ENCODE peak calls at places on chromosomes 5 and 9, in ten cellular contexts. B, T, J, R, S, H, O, W, U and L are unnamed samples.

GRCh38 chr9:87140605-87141109 is 193.4 kb upstream of the GAS1 start:
- DNase-seq in B (peak; percentile 72), T (no peak), J (no peak), R (no peak), S (no peak), H (no peak), O (no peak), W (no peak), U (no peak), L (no peak)

GRCh38 chr9:110199643-110200042 is 8.3 kb downstream of the C9orf152 start:
- DNase-seq in B (no peak), T (no peak), J (no peak), R (no peak), S (no peak), H (no peak), O (no peak), W (no peak), U (no peak), L (no peak)

GRCh38 chr9:98742325-98743280 is 33.9 kb upstream of the GABBR2 start:
- DNase-seq in B (peak; percentile 62), T (peak; percentile 54), J (no peak), R (no peak), S (no peak), H (no peak), O (no peak), W (no peak), U (no peak), L (no peak)

GRCh38 chr5:141691286-141691866 is 9.3 kb upstream of the ARAP3 start:
- DNase-seq in B (no peak), T (no peak), J (no peak), R (no peak), S (no peak), H (no peak), O (no peak), W (no peak), U (no peak), L (no peak)

GRCh38 chr5:150196986-150197385 is 7.1 kb downstream of the SLC6A7 start:
- DNase-seq in B (no peak), T (no peak), J (no peak), R (no peak), S (no peak), H (no peak), O (no peak), W (no peak), U (no peak), L (no peak)

GRCh38 chr9:38043931-38044623 is 24.9 kb downstream of the SHB start:
- DNase-seq in B (no peak), T (no peak), J (no peak), R (no peak), S (no peak), H (no peak), O (no peak), W (no peak), U (no peak), L (no peak)

GRCh38 chr9:22446589-22446949 is at the start of gene DMRTA1:
- DNase-seq in B (peak; percentile 46), T (peak; percentile 34), J (peak; percentile 84), R (peak; percentile 55), S (no peak), H (peak; percentile 44), O (no peak), W (peak; percentile 42), U (peak; percentile 81), L (peak; percentile 28)

GRCh38 chr5:72282878-72283277 is 37.2 kb downstream of the MRPS27 start:
- DNase-seq in B (peak; percentile 51), T (peak; percentile 76), J (no peak), R (no peak), S (no peak), H (no peak), O (no peak), W (peak; percentile 15), U (no peak), L (no peak)

GRCh38 chr9:30815585-30815984 is 1568.9 kb upstream of the ACO1 start:
- DNase-seq in B (no peak), T (no peak), J (no peak), R (no peak), S (no peak), H (no peak), O (no peak), W (no peak), U (no peak), L (no peak)

GRCh38 chr5:133401731-133402347 is 210.5 kb downstream of the FSTL4 start:
- DNase-seq in B (no peak), T (no peak), J (no peak), R (no peak), S (no peak), H (no peak), O (no peak), W (no peak), U (no peak), L (no peak)

GRCh38 chr5:166088389-166089039 is 2202.9 kb upstream of the WWC1 start:
- DNase-seq in B (no peak), T (no peak), J (no peak), R (no peak), S (no peak), H (no peak), O (no peak), W (no peak), U (no peak), L (no peak)

GRCh38 chr9:136300016-136300415 is 3.9 kb downstream of the CCDC187 start:
- DNase-seq in B (no peak), T (no peak), J (no peak), R (no peak), S (no peak), H (no peak), O (no peak), W (no peak), U (no peak), L (no peak)

DNA sequence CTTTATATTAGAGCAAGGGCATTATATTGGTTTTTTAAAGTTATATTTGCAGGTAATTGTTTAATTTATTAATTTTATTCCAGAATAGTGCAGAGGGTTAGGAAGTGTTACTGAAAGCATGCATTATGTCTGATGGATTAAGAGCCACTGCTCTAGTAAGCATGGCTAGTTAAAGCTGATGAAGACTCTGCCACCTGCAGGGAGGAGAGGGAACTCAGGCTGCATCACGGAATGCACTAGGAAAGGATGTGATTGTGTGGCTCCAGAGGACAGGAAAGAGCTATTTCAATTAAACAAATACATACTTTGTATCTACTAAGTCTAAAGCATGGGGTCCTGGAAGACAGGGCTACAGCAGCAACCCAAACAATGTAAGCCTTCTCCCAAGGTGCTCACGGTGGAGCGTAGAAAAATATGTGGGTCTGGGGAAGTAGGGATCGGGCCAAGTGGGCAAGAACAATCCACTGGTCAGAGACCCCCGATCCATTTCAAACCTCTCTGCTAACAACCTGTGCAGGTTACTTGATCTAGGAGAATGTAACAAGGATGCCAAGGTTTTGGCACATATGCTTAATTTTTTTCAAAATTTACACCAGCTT is 15.3 kb upstream of the GRXCR2 start:
- DNase-seq in B (peak; percentile 67), T (peak; percentile 70), J (peak; percentile 72), R (peak; percentile 77), S (no peak), H (peak; percentile 69), O (peak; percentile 12), W (peak; percentile 33), U (peak; percentile 63), L (no peak)
- TF ChIP-seq CTCF in B (peak; percentile 85), T (peak; percentile 92), J (peak; percentile 74), R (peak; percentile 79), S (no peak), H (peak; percentile 93), O (peak; percentile 38), W (peak; percentile 71), U (no peak), L (no peak)

GRCh38 chr9:73667749-73668148 is 516.1 kb downstream of the ANXA1 start:
- DNase-seq in B (no peak), T (no peak), J (peak; percentile 7), R (peak; percentile 27), S (no peak), H (peak; percentile 32), O (peak; percentile 4), W (peak; percentile 14), U (no peak), L (no peak)
- TF ChIP-seq CTCF in B (no peak), T (no peak), J (no peak), R (peak; percentile 38), S (no peak), H (peak; percentile 6), O (peak; percentile 9), W (no peak), U (no peak), L (no peak)

DNA sequence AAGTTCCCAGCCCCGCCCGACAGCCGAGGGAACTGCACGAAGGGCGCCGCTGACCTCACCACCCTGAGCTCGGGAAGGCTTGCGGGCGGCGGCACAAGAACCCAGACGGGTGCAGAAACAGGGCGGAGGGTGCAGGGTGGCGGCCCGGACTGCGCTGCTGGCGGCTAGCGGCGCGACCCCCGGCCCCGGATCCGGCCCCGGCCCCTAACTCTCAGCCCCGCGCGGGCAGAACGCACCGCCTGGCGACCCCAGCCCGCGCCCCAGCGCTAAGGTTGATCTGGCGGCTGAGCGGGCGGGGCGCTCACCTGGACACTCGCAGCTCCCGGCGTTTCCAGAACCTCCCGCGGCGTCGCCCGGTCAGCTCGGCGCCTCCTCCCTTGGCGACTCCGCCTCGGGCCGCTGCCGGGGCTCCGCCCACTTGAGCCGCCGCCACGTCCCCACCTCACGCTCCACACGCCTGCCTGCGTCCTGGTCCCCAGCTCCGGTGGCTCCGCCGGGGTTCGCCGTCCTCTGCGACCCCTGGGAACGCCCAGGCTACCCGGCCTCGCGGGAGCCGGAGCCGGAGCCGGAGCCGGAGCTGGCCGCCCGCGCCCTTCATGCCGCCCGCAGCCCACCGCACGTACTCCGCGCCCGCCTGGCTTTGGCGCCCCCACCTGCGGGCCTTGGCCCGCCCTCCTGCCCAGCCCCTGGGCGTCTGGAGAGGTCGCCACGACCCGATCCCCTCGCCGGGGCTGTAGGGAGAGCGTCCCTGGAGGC is at the start of gene P4HA2:
- DNase-seq in B (peak; percentile 71), T (peak; percentile 62), J (peak; percentile 92), R (peak; percentile 86), S (peak; percentile 16), H (peak; percentile 89), O (peak; percentile 71), W (peak; percentile 95), U (peak; percentile 76), L (peak; percentile 95)
- TF ChIP-seq CTCF in B (peak; percentile 21), T (no peak), J (no peak), R (peak; percentile 21), S (no peak), H (peak; percentile 10), O (no peak), W (no peak), U (no peak), L (no peak)

GRCh38 chr5:78553991-78554390 is 94.6 kb downstream of the LHFPL2 start:
- DNase-seq in B (no peak), T (no peak), J (no peak), R (no peak), S (no peak), H (no peak), O (no peak), W (no peak), U (no peak), L (no peak)

GRCh38 chr5:78553578-78553977 is 95.0 kb downstream of the LHFPL2 start:
- DNase-seq in B (no peak), T (no peak), J (no peak), R (no peak), S (no peak), H (no peak), O (no peak), W (no peak), U (no peak), L (no peak)

GRCh38 chr5:78554595-78554994 is 94.0 kb downstream of the LHFPL2 start:
- DNase-seq in B (no peak), T (no peak), J (no peak), R (no peak), S (no peak), H (no peak), O (no peak), W (no peak), U (no peak), L (no peak)

GRCh38 chr5:78557601-78558000 is 91.0 kb downstream of the LHFPL2 start:
- DNase-seq in B (no peak), T (no peak), J (no peak), R (no peak), S (no peak), H (no peak), O (no peak), W (no peak), U (no peak), L (no peak)

GRCh38 chr5:78555870-78556269 is 92.7 kb downstream of the LHFPL2 start:
- DNase-seq in B (no peak), T (no peak), J (no peak), R (no peak), S (no peak), H (no peak), O (no peak), W (no peak), U (no peak), L (no peak)
- TF ChIP-seq CTCF in B (no peak), T (no peak), J (no peak), R (no peak), S (no peak), H (no peak), O (no peak), W (no peak), U (no peak), L (no peak)